ENCODE peak calls at places on chromosomes 2 and 18, in four cellular contexts. J is upper lobe of right lung, V is mesendoderm, T is mammary epithelial cell. X is an unnamed sample.
A peak's percentile ranks its signal among the peaks of the same experiment; 100 is the strongest.

GRCh38 chr18:6920099-6920955 is 190.8 kb downstream of the ARHGAP28 start:
- DNase-seq in J (no peak), V (peak; percentile 93), T (peak; percentile 64), X (peak; percentile 81)

GRCh38 chr18:2908166-2908945 is 61.5 kb downstream of the EMILIN2 start:
- DNase-seq in J (no peak), V (no peak), T (no peak), X (no peak)

GRCh38 chr2:238466242-238466598 is 39.5 kb downstream of the ASB1 start:
- DNase-seq in J (no peak), V (no peak), T (no peak), X (no peak)

GRCh38 chr18:48765053-48765452 is 185.7 kb downstream of the SMAD7 start:
- DNase-seq in J (no peak), V (no peak), T (no peak), X (no peak)

GRCh38 chr18:28041366-28041765 is 135.6 kb downstream of the CDH2 start:
- DNase-seq in J (no peak), V (peak; percentile 64), T (no peak), X (no peak)

GRCh38 chr18:3796434-3796833 is 346.5 kb downstream of the TGIF1 start:
- DNase-seq in J (no peak), V (peak; percentile 41), T (no peak), X (no peak)

GRCh38 chr2:105329561-105330495 is at the start of gene TGFBRAP1:
- DNase-seq in J (peak; percentile 82), V (peak; percentile 65), T (peak; percentile 27), X (no peak)

GRCh38 chr18:69617888-69618287 is 217.2 kb downstream of the DOK6 start:
- DNase-seq in J (no peak), V (no peak), T (no peak), X (no peak)

GRCh38 chr18:8508320-8508719 is 100.9 kb upstream of the RAB12 start:
- DNase-seq in J (no peak), V (no peak), T (peak; percentile 5), X (no peak)

GRCh38 chr2:105929506-105929905 is 184.8 kb downstream of the NCK2 start:
- DNase-seq in J (no peak), V (no peak), T (no peak), X (no peak)

GRCh38 chr2:102251042-102251848 is 60.1 kb upstream of the IL1RL1 start:
- DNase-seq in J (peak; percentile 85), V (peak; percentile 63), T (no peak), X (peak; percentile 54)

GRCh38 chr2:219423656-219424378 is 5.6 kb downstream of the DES start:
- DNase-seq in J (no peak), V (no peak), T (no peak), X (no peak)

GRCh38 chr2:17319090-17319489 is 199.2 kb downstream of the RAD51AP2 start:
- DNase-seq in J (no peak), V (no peak), T (no peak), X (no peak)

GRCh38 chr2:108855194-108855593 is 68.6 kb downstream of the CCDC138 start:
- DNase-seq in J (no peak), V (no peak), T (peak; percentile 37), X (no peak)

GRCh38 chr2:231717281-231718180 is 9.2 kb downstream of the PTMA start:
- DNase-seq in J (peak; percentile 78), V (peak; percentile 94), T (peak; percentile 47), X (no peak)

GRCh38 chr18:71831039-71831438 is 713.1 kb downstream of the CBLN2 start:
- DNase-seq in J (no peak), V (no peak), T (no peak), X (no peak)

GRCh38 chr2:72293620-72294019 is 146.0 kb upstream of the CYP26B1 start:
- DNase-seq in J (no peak), V (no peak), T (no peak), X (no peak)

GRCh38 chr18:61502472-61502871 is 169.2 kb downstream of the CDH20 start:
- DNase-seq in J (no peak), V (peak; percentile 63), T (peak; percentile 32), X (peak; percentile 29)

GRCh38 chr18:66621816-66622576 is 18.1 kb upstream of the CDH19 start:
- DNase-seq in J (no peak), V (no peak), T (no peak), X (no peak)

GRCh38 chr2:72743481-72743880 is 82.4 kb downstream of the EXOC6B start:
- DNase-seq in J (no peak), V (no peak), T (no peak), X (no peak)

GRCh38 chr2:23009545-23010149 is 375.3 kb upstream of the KLHL29 start:
- DNase-seq in J (no peak), V (peak; percentile 68), T (no peak), X (no peak)

GRCh38 chr2:128028668-128029054 is 802 bp upstream of the SAP130 start:
- DNase-seq in J (no peak), V (no peak), T (no peak), X (no peak)

GRCh38 chr2:150303281-150303680 is 184.2 kb downstream of the RND3 start:
- DNase-seq in J (no peak), V (peak; percentile 33), T (no peak), X (no peak)

GRCh38 chr2:13611939-13612338 is 895.2 kb downstream of the TRIB2 start:
- DNase-seq in J (no peak), V (peak; percentile 35), T (no peak), X (peak; percentile 7)

GRCh38 chr2:222393733-222394267 is 30.5 kb upstream of the SGPP2 start:
- DNase-seq in J (no peak), V (peak; percentile 42), T (no peak), X (no peak)

GRCh38 chr18:46324087-46324486 is 219.9 kb downstream of the HAUS1 start:
- DNase-seq in J (no peak), V (no peak), T (no peak), X (no peak)

GRCh38 chr18:2997429-2997828 is 15.5 kb downstream of the LPIN2 start:
- DNase-seq in J (no peak), V (no peak), T (no peak), X (no peak)

GRCh38 chr2:138423745-138424144 is 77.8 kb upstream of the SPOPL start:
- DNase-seq in J (no peak), V (no peak), T (no peak), X (no peak)

GRCh38 chr2:184727813-184728212 is 129.5 kb downstream of the ZNF804A start:
- DNase-seq in J (no peak), V (no peak), T (no peak), X (no peak)

GRCh38 chr2:157838442-157839161 is 37.5 kb downstream of the ACVR1 start:
- DNase-seq in J (no peak), V (peak; percentile 87), T (peak; percentile 79), X (no peak)

GRCh38 chr2:191630313-191630712 is 47.6 kb upstream of the NABP1 start:
- DNase-seq in J (no peak), V (no peak), T (no peak), X (no peak)

GRCh38 chr2:54572636-54573531 is 116.8 kb downstream of the SPTBN1 start:
- DNase-seq in J (no peak), V (no peak), T (peak; percentile 41), X (no peak)

GRCh38 chr18:79620586-79621165 is 58.9 kb upstream of the CTDP1 start:
- DNase-seq in J (no peak), V (no peak), T (no peak), X (no peak)

GRCh38 chr2:229268626-229269025 is 2.5 kb downstream of the PID1 start:
- DNase-seq in J (no peak), V (peak; percentile 34), T (no peak), X (no peak)

GRCh38 chr2:229269146-229269545 is 1.9 kb downstream of the PID1 start:
- DNase-seq in J (no peak), V (no peak), T (no peak), X (no peak)

GRCh38 chr2:229273384-229274338 is 2.6 kb upstream of the PID1 start:
- DNase-seq in J (peak; percentile 74), V (peak; percentile 96), T (peak; percentile 72), X (peak; percentile 77)

GRCh38 chr2:229269986-229270385 is 1.1 kb downstream of the PID1 start:
- DNase-seq in J (no peak), V (peak; percentile 6), T (no peak), X (no peak)

GRCh38 chr2:229270551-229271410 is at the start of gene PID1:
- DNase-seq in J (peak; percentile 79), V (peak; percentile 51), T (peak; percentile 53), X (no peak)
- H3K4me3 ChIP-seq in J (peak within 1 kb of the TSS; percentile 72), V (peak within 1 kb of the TSS; percentile 35), T (peak within 1 kb of the TSS; percentile 65), X (peak within 1 kb of the TSS; percentile 57)

GRCh38 chr2:120874401-120874821 is 138.7 kb downstream of the GLI2 start:
- DNase-seq in J (no peak), V (no peak), T (no peak), X (no peak)

GRCh38 chr2:120874876-120875275 is 139.2 kb downstream of the GLI2 start:
- DNase-seq in J (no peak), V (no peak), T (no peak), X (no peak)

GRCh38 chr2:120871881-120872620 is 136.4 kb downstream of the GLI2 start:
- DNase-seq in J (no peak), V (no peak), T (no peak), X (no peak)

GRCh38 chr2:120875431-120875830 is 139.8 kb downstream of the GLI2 start:
- DNase-seq in J (no peak), V (no peak), T (no peak), X (no peak)

GRCh38 chr2:120873958-120874357 is 138.3 kb downstream of the GLI2 start:
- DNase-seq in J (no peak), V (no peak), T (no peak), X (no peak)
- H3K27ac ChIP-seq in J (peak overlapping the region; percentile 17), V (no peak overlapping the region), T (no peak overlapping the region), X (no peak overlapping the region)

DNA sequence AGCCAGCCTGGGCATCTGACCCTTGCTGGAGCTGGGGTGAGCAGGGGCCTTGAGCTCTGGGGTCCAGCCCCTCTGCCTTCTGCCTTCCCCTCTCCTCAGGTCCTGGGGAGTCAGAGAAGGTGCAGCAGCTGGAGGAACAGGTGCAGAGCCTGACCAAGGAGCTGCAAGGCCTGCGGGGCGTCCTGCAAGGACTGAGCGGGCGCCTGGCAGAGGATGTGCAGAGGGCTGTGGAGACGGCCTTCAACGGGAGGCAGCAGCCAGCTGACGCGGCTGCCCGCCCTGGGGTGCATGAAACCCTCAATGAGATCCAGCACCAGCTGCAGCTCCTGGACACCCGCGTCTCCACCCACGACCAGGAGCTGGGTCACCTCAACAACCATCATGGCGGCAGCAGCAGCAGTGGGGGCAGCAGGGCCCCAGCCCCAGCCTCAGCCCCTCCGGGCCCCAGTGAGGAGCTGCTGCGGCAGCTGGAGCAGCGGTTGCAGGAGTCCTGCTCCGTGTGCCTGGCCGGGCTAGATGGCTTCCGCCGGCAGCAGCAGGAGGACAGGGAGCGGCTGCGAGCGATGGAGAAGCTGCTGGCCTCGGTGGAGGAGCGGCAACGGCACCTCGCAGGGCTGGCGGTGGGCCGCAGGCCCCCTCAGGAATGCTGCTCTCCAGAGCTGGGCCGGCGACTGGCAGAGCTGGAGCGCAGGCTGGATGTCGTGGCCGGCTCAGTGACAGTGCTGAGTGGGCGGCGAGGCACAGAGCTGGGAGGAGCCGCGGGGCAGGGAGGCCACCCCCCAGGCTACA is 3.8 kb downstream of the EMILIN1 start:
- DNase-seq in J (no peak), V (no peak), T (no peak), X (no peak)
- H3K4me3 ChIP-seq in J (peak overlapping the region; percentile 59), V (no peak overlapping the region), T (no peak overlapping the region), X (no peak overlapping the region)

DNA sequence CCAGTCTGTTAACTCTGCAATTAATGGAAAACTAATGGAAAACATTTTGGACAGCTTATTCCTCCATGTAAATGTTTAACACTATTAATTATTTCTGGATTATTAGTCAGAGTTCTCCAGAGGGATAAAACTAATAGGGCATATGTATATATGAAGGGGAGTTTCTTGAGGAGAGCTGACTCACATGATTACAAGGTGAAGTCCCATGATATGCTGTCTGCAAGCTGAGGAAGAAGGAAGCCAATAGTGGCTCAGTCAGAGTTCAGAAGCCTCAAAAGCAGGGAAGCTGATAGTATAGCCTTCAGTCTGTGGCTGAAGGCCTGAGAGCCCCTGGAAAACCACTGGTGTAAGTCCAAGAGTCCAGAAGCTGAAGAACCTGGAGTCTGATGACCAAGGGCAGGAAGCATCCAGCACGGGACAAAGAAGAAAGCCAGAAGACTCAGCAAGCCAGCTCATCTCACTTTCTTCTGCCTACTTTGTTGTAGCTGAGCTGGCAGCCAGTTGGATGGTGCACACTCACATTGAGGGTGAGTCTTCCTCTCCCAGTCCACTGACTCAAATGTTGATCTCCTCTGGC is 136.0 kb downstream of the PTH2R start:
- DNase-seq in J (no peak), V (no peak), T (no peak), X (no peak)
- H3K27ac ChIP-seq in J (no peak overlapping the region), V (no peak overlapping the region), T (no peak overlapping the region), X (no peak overlapping the region)

X was measured in iPS DF 6.9.